ENCODE peak calls at places on chromosomes 16 and 17, in four cellular contexts. One of them, this sample, is unnamed.

GRCh38 chr16:3220839-3221238 is 14.1 kb downstream of the ZNF200 start:
- DNase-seq in EL: no peak
- DNase-seq in MCF 10A: no peak
- DNase-seq in NCI-H82: no peak
- DNase-seq in this sample: no peak

GRCh38 chr17:30433514-30433913 is 43.7 kb upstream of the GOSR1 start:
- DNase-seq in EL: peak
- DNase-seq in MCF 10A: peak
- DNase-seq in NCI-H82: peak
- DNase-seq in this sample: no peak

GRCh38 chr17:67377727-67378443 is 804 bp downstream of the PITPNC1 start:
- DNase-seq in EL: peak
- DNase-seq in MCF 10A: peak
- DNase-seq in NCI-H82: peak
- DNase-seq in this sample: peak

GRCh38 chr17:56351675-56352074 is 198.4 kb downstream of the ANKFN1 start:
- DNase-seq in EL: no peak
- DNase-seq in MCF 10A: no peak
- DNase-seq in NCI-H82: no peak
- DNase-seq in this sample: no peak

GRCh38 chr17:55274371-55275255 is 9.9 kb downstream of the HLF start:
- DNase-seq in EL: no peak
- DNase-seq in MCF 10A: no peak
- DNase-seq in NCI-H82: peak
- DNase-seq in this sample: no peak

GRCh38 chr17:45775576-45776011 is 8.5 kb upstream of the CRHR1 start:
- DNase-seq in EL: no peak
- DNase-seq in MCF 10A: peak
- DNase-seq in NCI-H82: peak
- DNase-seq in this sample: peak

GRCh38 chr16:30474062-30474452 is 1.5 kb downstream of the ITGAL start:
- DNase-seq in EL: no peak
- DNase-seq in MCF 10A: no peak
- DNase-seq in NCI-H82: no peak
- DNase-seq in this sample: no peak

GRCh38 chr17:43875476-43876147 is 28.6 kb downstream of the CD300LG start:
- DNase-seq in EL: no peak
- DNase-seq in MCF 10A: no peak
- DNase-seq in NCI-H82: no peak
- DNase-seq in this sample: no peak

GRCh38 chr17:74512041-74512440 is 19.2 kb downstream of the CD300LB start:
- DNase-seq in EL: no peak
- DNase-seq in MCF 10A: peak
- DNase-seq in NCI-H82: no peak
- DNase-seq in this sample: no peak

GRCh38 chr17:5769936-5770335 is 185.6 kb upstream of the NLRP1 start:
- DNase-seq in EL: no peak
- DNase-seq in MCF 10A: no peak
- DNase-seq in NCI-H82: no peak
- DNase-seq in this sample: no peak

GRCh38 chr17:68822752-68823289 is 132.4 kb downstream of the ABCA8 start:
- DNase-seq in EL: no peak
- DNase-seq in MCF 10A: no peak
- DNase-seq in NCI-H82: no peak
- DNase-seq in this sample: no peak

GRCh38 chr16:66366433-66367299 is at the start of gene CDH5:
- DNase-seq in EL: no peak
- DNase-seq in MCF 10A: no peak
- DNase-seq in NCI-H82: no peak
- DNase-seq in this sample: no peak

GRCh38 chr17:65137076-65137935 is at the start of gene RGS9:
- DNase-seq in EL: peak
- DNase-seq in MCF 10A: peak
- DNase-seq in NCI-H82: peak
- DNase-seq in this sample: peak

GRCh38 chr16:86566966-86567700 is 504 bp downstream of the FOXC2 start:
- DNase-seq in EL: peak
- DNase-seq in MCF 10A: peak
- DNase-seq in NCI-H82: no peak
- DNase-seq in this sample: no peak

GRCh38 chr17:79985951-79986391 is 49.7 kb downstream of the TBC1D16 start:
- DNase-seq in EL: no peak
- DNase-seq in MCF 10A: no peak
- DNase-seq in NCI-H82: no peak
- DNase-seq in this sample: no peak

GRCh38 chr16:49602201-49603041 is 228.8 kb downstream of the C16orf78 start:
- DNase-seq in EL: no peak
- DNase-seq in MCF 10A: no peak
- DNase-seq in NCI-H82: no peak
- DNase-seq in this sample: no peak

GRCh38 chr16:3716831-3717234 is 491 bp downstream of the TRAP1 start:
- DNase-seq in EL: peak
- DNase-seq in MCF 10A: peak
- DNase-seq in NCI-H82: peak
- DNase-seq in this sample: peak

GRCh38 chr16:81740163-81740562 is 38.9 kb upstream of the PLCG2 start:
- DNase-seq in EL: no peak
- DNase-seq in MCF 10A: no peak
- DNase-seq in NCI-H82: no peak
- DNase-seq in this sample: no peak

GRCh38 chr16:30902070-30902972 is 5.9 kb downstream of the CTF1 start:
- DNase-seq in EL: peak
- DNase-seq in MCF 10A: peak
- DNase-seq in NCI-H82: peak
- DNase-seq in this sample: peak

GRCh38 chr16:29815032-29815721 is 775 bp upstream of the PAGR1 start:
- DNase-seq in EL: peak
- DNase-seq in MCF 10A: no peak
- DNase-seq in NCI-H82: peak
- DNase-seq in this sample: no peak

GRCh38 chr17:48542114-48542955 is 2.6 kb downstream of the HOXB2 start:
- DNase-seq in EL: no peak
- DNase-seq in MCF 10A: no peak
- DNase-seq in NCI-H82: no peak
- DNase-seq in this sample: no peak

GRCh38 chr16:31186176-31186575 is 6.2 kb downstream of the FUS start:
- DNase-seq in EL: no peak
- DNase-seq in MCF 10A: no peak
- DNase-seq in NCI-H82: no peak
- DNase-seq in this sample: no peak

GRCh38 chr17:81563861-81564586 is 11.9 kb upstream of the FAAP100 start:
- DNase-seq in EL: peak
- DNase-seq in MCF 10A: peak
- DNase-seq in NCI-H82: no peak
- DNase-seq in this sample: no peak